ENCODE peak calls at places on chromosome 1, in six cellular contexts. One of them, this sample, is unnamed.

GRCh38 chr1:8510041-8510823 is 192.3 kb downstream of the SLC45A1 start:
- DNase-seq in stimulated activated CD4-positive, alpha-beta T cell treated with anti-CD3 and anti-CD28 coated beads, Interleukin-4, amount 100 ng/mL, for 48 hours: peak; percentile 32
- DNase-seq in Calu3: no peak
- DNase-seq in IMR-90: peak; percentile 88
- DNase-seq in left cardiac atrium: no peak
- DNase-seq in activated T-helper 1 cell treated with anti-CD3 and anti-CD28 coated beads, Interleukin-12 subunit alpha, Interleukin-12 subunit beta, Interleukin-2, Interleukin-4 antibody, amounts not matched to agents 30 ng/mL and 10 ng/mL and 1 ng/mL, durations not matched to agents 14 hours and 24 hours and 36 hours: peak; percentile 47
- DNase-seq in this sample: no peak

GRCh38 chr1:161198206-161198876 is 513 bp downstream of the ADAMTS4 start:
- DNase-seq in Calu3: peak; percentile 37
- DNase-seq in stimulated activated CD4-positive, alpha-beta T cell treated with anti-CD3 and anti-CD28 coated beads, Interleukin-4, amount 100 ng/mL, for 48 hours: no peak
- DNase-seq in activated T-helper 1 cell treated with anti-CD3 and anti-CD28 coated beads, Interleukin-12 subunit alpha, Interleukin-12 subunit beta, Interleukin-2, Interleukin-4 antibody, amounts not matched to agents 30 ng/mL and 10 ng/mL and 1 ng/mL, durations not matched to agents 14 hours and 24 hours and 36 hours: no peak
- DNase-seq in IMR-90: no peak
- DNase-seq in left cardiac atrium: peak; percentile 69
- DNase-seq in this sample: no peak

GRCh38 chr1:11180342-11180744 is 8.8 kb upstream of the ANGPTL7 start:
- DNase-seq in left cardiac atrium: no peak
- DNase-seq in IMR-90: peak; percentile 49
- DNase-seq in stimulated activated CD4-positive, alpha-beta T cell treated with anti-CD3 and anti-CD28 coated beads, Interleukin-4, amount 100 ng/mL, for 48 hours: no peak
- DNase-seq in activated T-helper 1 cell treated with anti-CD3 and anti-CD28 coated beads, Interleukin-12 subunit alpha, Interleukin-12 subunit beta, Interleukin-2, Interleukin-4 antibody, amounts not matched to agents 30 ng/mL and 10 ng/mL and 1 ng/mL, durations not matched to agents 14 hours and 24 hours and 36 hours: no peak
- DNase-seq in Calu3: no peak
- DNase-seq in this sample: no peak

GRCh38 chr1:93501829-93502369 is 54.0 kb downstream of the FNBP1L start:
- DNase-seq in Calu3: no peak
- DNase-seq in left cardiac atrium: no peak
- DNase-seq in IMR-90: no peak
- DNase-seq in activated T-helper 1 cell treated with anti-CD3 and anti-CD28 coated beads, Interleukin-12 subunit alpha, Interleukin-12 subunit beta, Interleukin-2, Interleukin-4 antibody, amounts not matched to agents 30 ng/mL and 10 ng/mL and 1 ng/mL, durations not matched to agents 14 hours and 24 hours and 36 hours: no peak
- DNase-seq in stimulated activated CD4-positive, alpha-beta T cell treated with anti-CD3 and anti-CD28 coated beads, Interleukin-4, amount 100 ng/mL, for 48 hours: no peak
- DNase-seq in this sample: no peak

GRCh38 chr1:165543651-165544452 is at the start of gene LRRC52:
- DNase-seq in IMR-90: no peak
- DNase-seq in activated T-helper 1 cell treated with anti-CD3 and anti-CD28 coated beads, Interleukin-12 subunit alpha, Interleukin-12 subunit beta, Interleukin-2, Interleukin-4 antibody, amounts not matched to agents 30 ng/mL and 10 ng/mL and 1 ng/mL, durations not matched to agents 14 hours and 24 hours and 36 hours: no peak
- DNase-seq in Calu3: peak; percentile 44
- DNase-seq in stimulated activated CD4-positive, alpha-beta T cell treated with anti-CD3 and anti-CD28 coated beads, Interleukin-4, amount 100 ng/mL, for 48 hours: no peak
- DNase-seq in left cardiac atrium: peak; percentile 86
- DNase-seq in this sample: no peak

GRCh38 chr1:220498188-220498587 is 29.7 kb upstream of the MARK1 start:
- DNase-seq in Calu3: no peak
- DNase-seq in left cardiac atrium: no peak
- DNase-seq in activated T-helper 1 cell treated with anti-CD3 and anti-CD28 coated beads, Interleukin-12 subunit alpha, Interleukin-12 subunit beta, Interleukin-2, Interleukin-4 antibody, amounts not matched to agents 30 ng/mL and 10 ng/mL and 1 ng/mL, durations not matched to agents 14 hours and 24 hours and 36 hours: no peak
- DNase-seq in stimulated activated CD4-positive, alpha-beta T cell treated with anti-CD3 and anti-CD28 coated beads, Interleukin-4, amount 100 ng/mL, for 48 hours: no peak
- DNase-seq in IMR-90: no peak
- DNase-seq in this sample: no peak

GRCh38 chr1:30875197-30875596 is 33.4 kb downstream of the SDC3 start:
- DNase-seq in IMR-90: no peak
- DNase-seq in activated T-helper 1 cell treated with anti-CD3 and anti-CD28 coated beads, Interleukin-12 subunit alpha, Interleukin-12 subunit beta, Interleukin-2, Interleukin-4 antibody, amounts not matched to agents 30 ng/mL and 10 ng/mL and 1 ng/mL, durations not matched to agents 14 hours and 24 hours and 36 hours: no peak
- DNase-seq in Calu3: no peak
- DNase-seq in stimulated activated CD4-positive, alpha-beta T cell treated with anti-CD3 and anti-CD28 coated beads, Interleukin-4, amount 100 ng/mL, for 48 hours: no peak
- DNase-seq in left cardiac atrium: no peak
- DNase-seq in this sample: no peak

GRCh38 chr1:110462964-110463363 is 12.0 kb downstream of the PROK1 start:
- DNase-seq in left cardiac atrium: no peak
- DNase-seq in IMR-90: peak; percentile 31
- DNase-seq in Calu3: no peak
- DNase-seq in activated T-helper 1 cell treated with anti-CD3 and anti-CD28 coated beads, Interleukin-12 subunit alpha, Interleukin-12 subunit beta, Interleukin-2, Interleukin-4 antibody, amounts not matched to agents 30 ng/mL and 10 ng/mL and 1 ng/mL, durations not matched to agents 14 hours and 24 hours and 36 hours: no peak
- DNase-seq in stimulated activated CD4-positive, alpha-beta T cell treated with anti-CD3 and anti-CD28 coated beads, Interleukin-4, amount 100 ng/mL, for 48 hours: no peak
- DNase-seq in this sample: no peak

GRCh38 chr1:93615201-93616150 is 66.2 kb downstream of the BCAR3 start:
- DNase-seq in Calu3: peak; percentile 54
- DNase-seq in activated T-helper 1 cell treated with anti-CD3 and anti-CD28 coated beads, Interleukin-12 subunit alpha, Interleukin-12 subunit beta, Interleukin-2, Interleukin-4 antibody, amounts not matched to agents 30 ng/mL and 10 ng/mL and 1 ng/mL, durations not matched to agents 14 hours and 24 hours and 36 hours: no peak
- DNase-seq in left cardiac atrium: no peak
- DNase-seq in IMR-90: peak; percentile 77
- DNase-seq in stimulated activated CD4-positive, alpha-beta T cell treated with anti-CD3 and anti-CD28 coated beads, Interleukin-4, amount 100 ng/mL, for 48 hours: peak; percentile 69
- DNase-seq in this sample: peak; percentile 46

GRCh38 chr1:204678721-204679455 is 6.7 kb downstream of the LRRN2 start:
- DNase-seq in Calu3: no peak
- DNase-seq in left cardiac atrium: no peak
- DNase-seq in activated T-helper 1 cell treated with anti-CD3 and anti-CD28 coated beads, Interleukin-12 subunit alpha, Interleukin-12 subunit beta, Interleukin-2, Interleukin-4 antibody, amounts not matched to agents 30 ng/mL and 10 ng/mL and 1 ng/mL, durations not matched to agents 14 hours and 24 hours and 36 hours: no peak
- DNase-seq in stimulated activated CD4-positive, alpha-beta T cell treated with anti-CD3 and anti-CD28 coated beads, Interleukin-4, amount 100 ng/mL, for 48 hours: no peak
- DNase-seq in IMR-90: no peak
- DNase-seq in this sample: no peak

GRCh38 chr1:94919241-94920030 is 7.5 kb downstream of the CNN3 start:
- DNase-seq in Calu3: no peak
- DNase-seq in activated T-helper 1 cell treated with anti-CD3 and anti-CD28 coated beads, Interleukin-12 subunit alpha, Interleukin-12 subunit beta, Interleukin-2, Interleukin-4 antibody, amounts not matched to agents 30 ng/mL and 10 ng/mL and 1 ng/mL, durations not matched to agents 14 hours and 24 hours and 36 hours: no peak
- DNase-seq in left cardiac atrium: no peak
- DNase-seq in stimulated activated CD4-positive, alpha-beta T cell treated with anti-CD3 and anti-CD28 coated beads, Interleukin-4, amount 100 ng/mL, for 48 hours: no peak
- DNase-seq in IMR-90: no peak
- DNase-seq in this sample: no peak

GRCh38 chr1:65229754-65230339 is 79.5 kb upstream of the DNAJC6 start:
- DNase-seq in Calu3: no peak
- DNase-seq in left cardiac atrium: no peak
- DNase-seq in activated T-helper 1 cell treated with anti-CD3 and anti-CD28 coated beads, Interleukin-12 subunit alpha, Interleukin-12 subunit beta, Interleukin-2, Interleukin-4 antibody, amounts not matched to agents 30 ng/mL and 10 ng/mL and 1 ng/mL, durations not matched to agents 14 hours and 24 hours and 36 hours: no peak
- DNase-seq in stimulated activated CD4-positive, alpha-beta T cell treated with anti-CD3 and anti-CD28 coated beads, Interleukin-4, amount 100 ng/mL, for 48 hours: no peak
- DNase-seq in IMR-90: no peak
- DNase-seq in this sample: no peak

GRCh38 chr1:162562452-162562828 is 918 bp downstream of the UAP1 start:
- DNase-seq in IMR-90: peak; percentile 65
- DNase-seq in Calu3: no peak
- DNase-seq in left cardiac atrium: no peak
- DNase-seq in stimulated activated CD4-positive, alpha-beta T cell treated with anti-CD3 and anti-CD28 coated beads, Interleukin-4, amount 100 ng/mL, for 48 hours: no peak
- DNase-seq in activated T-helper 1 cell treated with anti-CD3 and anti-CD28 coated beads, Interleukin-12 subunit alpha, Interleukin-12 subunit beta, Interleukin-2, Interleukin-4 antibody, amounts not matched to agents 30 ng/mL and 10 ng/mL and 1 ng/mL, durations not matched to agents 14 hours and 24 hours and 36 hours: no peak
- DNase-seq in this sample: no peak

GRCh38 chr1:10640079-10640578 is 156.3 kb downstream of the CASZ1 start:
- DNase-seq in Calu3: no peak
- DNase-seq in left cardiac atrium: peak; percentile 65
- DNase-seq in activated T-helper 1 cell treated with anti-CD3 and anti-CD28 coated beads, Interleukin-12 subunit alpha, Interleukin-12 subunit beta, Interleukin-2, Interleukin-4 antibody, amounts not matched to agents 30 ng/mL and 10 ng/mL and 1 ng/mL, durations not matched to agents 14 hours and 24 hours and 36 hours: no peak
- DNase-seq in IMR-90: no peak
- DNase-seq in stimulated activated CD4-positive, alpha-beta T cell treated with anti-CD3 and anti-CD28 coated beads, Interleukin-4, amount 100 ng/mL, for 48 hours: no peak
- DNase-seq in this sample: no peak

This sample was measured in stimulated activated effector memory CD8-positive, alpha-beta T cell treated with anti-CD3 and anti-CD28 coated beads, Interleukin-12 subunit alpha, Interleukin-12 subunit beta, amount 100 ng/mL, for 72 hours.